ENCODE peak calls at places on chromosomes 5 and 9, in four cellular contexts. Y is stimulated activated CD4-positive, alpha-beta T cell treated with anti-CD3 and anti-CD28 coated beads, Interleukin-4, amount 100 ng/mL, for 4 hours; A is breast epithelium; C is activated CD4-positive, alpha-beta T cell treated with anti-CD3 and anti-CD28 coated beads, Interleukin-2, amount 10 ng/mL, durations not matched to agents 7 days and 5 days. V is an unnamed sample.

GRCh38 chr9:120730661-120731514 is 16.6 kb upstream of the MEGF9 start:
- DNase-seq in C (no peak), A (no peak), Y (no peak), V (peak)

GRCh38 chr5:58786904-58787303 is 204.0 kb downstream of the RAB3C start:
- DNase-seq in C (no peak), Y (no peak), A (no peak), V (no peak)

GRCh38 chr5:124662261-124662781 is 84.1 kb downstream of the ZNF608 start:
- DNase-seq in Y (no peak), A (no peak), C (no peak), V (no peak)

GRCh38 chr5:31561936-31562335 is 29.8 kb downstream of the C5orf22 start:
- DNase-seq in A (no peak), C (no peak), Y (no peak), V (no peak)

GRCh38 chr9:108933231-108933630 is 693 bp downstream of the ELP1 start:
- DNase-seq in C (peak), Y (no peak), A (no peak), V (no peak)

GRCh38 chr9:82891321-82891720 is 171.6 kb downstream of the RASEF start:
- DNase-seq in A (no peak), C (no peak), Y (no peak), V (no peak)

GRCh38 chr5:150457112-150457511 is 7.6 kb upstream of the RPS14 start:
- DNase-seq in C (no peak), A (no peak), Y (no peak), V (no peak)

GRCh38 chr5:41524174-41524573 is 13.8 kb upstream of the PLCXD3 start:
- DNase-seq in A (no peak), C (no peak), Y (no peak), V (no peak)

GRCh38 chr9:118640836-118641557 is 728.2 kb downstream of the BRINP1 start:
- DNase-seq in A (no peak), Y (no peak), C (no peak), V (no peak)

GRCh38 chr9:120413121-120414048 is 166.6 kb downstream of the CDK5RAP2 start:
- DNase-seq in A (no peak), Y (no peak), C (no peak), V (no peak)

GRCh38 chr5:131525805-131526204 is 109.2 kb downstream of the RAPGEF6 start:
- DNase-seq in Y (no peak), A (no peak), C (no peak), V (no peak)

GRCh38 chr9:86604741-86605140 is 250.5 kb upstream of the TUT7 start:
- DNase-seq in Y (no peak), A (no peak), C (no peak), V (no peak)

GRCh38 chr5:72511371-72512178 is 4.4 kb upstream of the ZNF366 start:
- DNase-seq in C (no peak), A (no peak), Y (no peak), V (no peak)

GRCh38 chr5:81626524-81626923 is 124.4 kb downstream of the SSBP2 start:
- DNase-seq in A (no peak), Y (no peak), C (no peak), V (no peak)

GRCh38 chr5:32909207-32909606 is 198.1 kb downstream of the NPR3 start:
- DNase-seq in Y (no peak), C (no peak), A (no peak), V (no peak)

GRCh38 chr5:125209650-125210049 is 463.2 kb upstream of the ZNF608 start:
- DNase-seq in A (no peak), C (no peak), Y (no peak), V (no peak)

GRCh38 chr9:137453643-137454081 is 5.5 kb downstream of the NSMF start:
- DNase-seq in Y (peak), C (peak), A (no peak), V (peak)

GRCh38 chr9:7984713-7985112 is 185.1 kb upstream of the DMAC1 start:
- DNase-seq in A (no peak), Y (no peak), C (no peak), V (no peak)

GRCh38 chr5:73722224-73722623 is 96.2 kb downstream of the ARHGEF28 start:
- DNase-seq in C (no peak), A (no peak), Y (no peak), V (no peak)

GRCh38 chr9:104872959-104873850 is 54.8 kb downstream of the ABCA1 start:
- DNase-seq in C (no peak), Y (no peak), A (no peak), V (no peak)

GRCh38 chr9:23934291-23934690 is 108.3 kb upstream of the ELAVL2 start:
- DNase-seq in C (no peak), A (no peak), Y (no peak), V (no peak)

GRCh38 chr9:21392270-21392669 is 7.1 kb upstream of the IFNA2 start:
- DNase-seq in C (no peak), Y (no peak), A (no peak), V (peak)

GRCh38 chr9:35714123-35714522 is 17.9 kb downstream of the TLN1 start:
- DNase-seq in C (no peak), A (no peak), Y (no peak), V (no peak)

GRCh38 chr9:129208191-129209091 is 30.4 kb upstream of the IER5L start:
- DNase-seq in C (peak), A (no peak), Y (peak), V (no peak)

GRCh38 chr9:37156781-37157356 is 36.5 kb downstream of the ZCCHC7 start:
- DNase-seq in A (no peak), Y (no peak), C (no peak), V (no peak)

GRCh38 chr9:127506814-127507750 is 55.8 kb downstream of the LRSAM1 start:
- DNase-seq in A (no peak), Y (no peak), C (no peak), V (no peak)

GRCh38 chr9:111271481-111272080 is 58.4 kb downstream of the OR2K2 start:
- DNase-seq in C (no peak), A (no peak), Y (no peak), V (no peak)

GRCh38 chr5:172052454-172053236 is 46.2 kb upstream of the FBXW11 start:
- DNase-seq in Y (no peak), A (no peak), C (no peak), V (no peak)

GRCh38 chr5:126723643-126724042 is 53.3 kb upstream of the LMNB1 start:
- DNase-seq in C (no peak), A (no peak), Y (no peak), V (no peak)

GRCh38 chr5:64923151-64923685 is 154.5 kb downstream of the CWC27 start:
- DNase-seq in Y (no peak), C (no peak), A (no peak), V (no peak)

GRCh38 chr5:142175039-142175438 is 66.5 kb downstream of the NDFIP1 start:
- DNase-seq in C (no peak), Y (no peak), A (no peak), V (no peak)

GRCh38 chr9:90773593-90773992 is 28.0 kb upstream of the SYK start:
- DNase-seq in A (no peak), Y (no peak), C (no peak), V (no peak)

GRCh38 chr9:124297553-124297905 is 39.8 kb downstream of the NEK6 start:
- DNase-seq in C (no peak), Y (no peak), A (peak), V (no peak)

GRCh38 chr5:56460681-56461191 is 227.6 kb upstream of the ANKRD55 start:
- DNase-seq in A (peak), C (no peak), Y (no peak), V (no peak)

GRCh38 chr9:15999422-16000339 is 446.8 kb downstream of the CCDC171 start:
- DNase-seq in A (no peak), Y (no peak), C (no peak), V (no peak)

GRCh38 chr5:8993031-8993430 is 552.8 kb downstream of the SEMA5A start:
- DNase-seq in Y (no peak), C (no peak), A (no peak), V (peak)

GRCh38 chr5:3843691-3844090 is 248.1 kb downstream of the IRX1 start:
- DNase-seq in C (no peak), Y (no peak), A (no peak), V (no peak)

GRCh38 chr5:126368239-126368812 is 54.9 kb upstream of the GRAMD2B start:
- DNase-seq in A (peak), C (no peak), Y (no peak), V (no peak)

GRCh38 chr5:17879276-17879675 is 245.0 kb downstream of the TAF11L14 start:
- DNase-seq in C (no peak), A (no peak), Y (no peak), V (no peak)

GRCh38 chr9:89635816-89636215 is 31.0 kb downstream of the GADD45G start:
- DNase-seq in Y (no peak), A (no peak), C (no peak), V (no peak)

V was measured in LNCaP clone FGC.